ENCODE peak calls at places on chromosomes 13 and 19, in eight cellular contexts. O, G, Z, A, D, I, W and B are unnamed samples.

GRCh38 chr19:5891938-5892771 is 11.4 kb downstream of the NDUFA11 start:
- DNase-seq in G (peak), A (peak), W (peak), O (peak), I (no peak), D (peak), Z (no peak), B (peak)

GRCh38 chr19:34306213-34306661 is 51.9 kb downstream of the GARRE1 start:
- DNase-seq in O (peak), A (peak), W (no peak), I (no peak), D (no peak), G (peak), Z (no peak), B (no peak)

GRCh38 chr19:32041681-32042292 is 303.6 kb upstream of the ZNF507 start:
- DNase-seq in O (peak), I (peak), Z (no peak), G (peak), A (peak), W (peak), D (peak), B (peak)

GRCh38 chr19:49890349-49891311 is 6.1 kb downstream of the IL4I1 start:
- DNase-seq in O (peak), A (peak), Z (peak), D (no peak), G (peak), W (peak), I (no peak), B (no peak)

GRCh38 chr19:12660980-12661379 is 5.6 kb downstream of the MAN2B1 start:
- DNase-seq in G (no peak), D (no peak), O (no peak), A (no peak), I (no peak), Z (no peak), W (no peak), B (no peak)

GRCh38 chr13:27339299-27339698 is 68.7 kb downstream of the RASL11A start:
- DNase-seq in A (peak), W (peak), G (peak), Z (no peak), O (peak), I (no peak), D (peak), B (peak)

GRCh38 chr13:26899153-26899552 is 138.6 kb upstream of the GPR12 start:
- DNase-seq in O (no peak), W (no peak), Z (no peak), G (no peak), I (no peak), D (no peak), A (no peak), B (no peak)

GRCh38 chr19:31518216-31518615 is 169.0 kb upstream of the TSHZ3 start:
- DNase-seq in G (no peak), I (no peak), D (no peak), O (no peak), A (no peak), W (no peak), Z (no peak), B (no peak)

GRCh38 chr19:19468424-19469050 is 46.8 kb downstream of the TSSK6 start:
- DNase-seq in A (no peak), I (no peak), D (peak), O (no peak), G (no peak), Z (no peak), W (no peak), B (peak)

GRCh38 chr13:76533251-76533650 is 353.0 kb downstream of the KCTD12 start:
- DNase-seq in Z (no peak), G (no peak), A (no peak), D (no peak), W (no peak), O (no peak), I (no peak), B (peak)

GRCh38 chr19:5170329-5170745 is 170.3 kb downstream of the PTPRS start:
- DNase-seq in O (peak), G (peak), I (no peak), A (peak), W (peak), D (no peak), Z (peak), B (no peak)

GRCh38 chr13:40221460-40222201 is 444.8 kb downstream of the FOXO1 start:
- DNase-seq in D (peak), A (no peak), G (peak), Z (no peak), W (no peak), O (peak), I (no peak), B (peak)

GRCh38 chr19:8194528-8195275 is 14.5 kb upstream of the CERS4 start:
- DNase-seq in I (no peak), A (no peak), W (no peak), G (peak), Z (peak), O (no peak), D (no peak), B (no peak)

GRCh38 chr13:43787998-43788397 is 1.2 kb upstream of the ENOX1 start:
- DNase-seq in W (no peak), Z (no peak), O (peak), D (peak), A (no peak), G (no peak), I (no peak), B (peak)

GRCh38 chr19:1269478-1270167 is 491 bp downstream of the CIRBP start:
- DNase-seq in O (peak), Z (peak), D (peak), W (peak), I (peak), A (peak), G (peak), B (peak)